ENCODE peak calls at places on chromosomes 11 and 22, in eight cellular contexts. T is endothelial cell of umbilical vein, L is Peyer's patch, S is left ventricle myocardium inferior, H is K562, A is PC-3, G is mammary epithelial cell, J is dorsolateral prefrontal cortex. D is an unnamed sample.

GRCh38 chr11:44505591-44506054 is 59.8 kb upstream of the CD82 start:
- DNase-seq in T (no peak), L (no peak), S (no peak), H (peak), A (peak), G (peak), J (no peak), D (no peak)

GRCh38 chr22:23113067-23113846 is 28.5 kb downstream of the RSPH14 start:
- DNase-seq in T (no peak), L (no peak), S (peak), H (peak), A (no peak), G (no peak), J (peak), D (no peak)

GRCh38 chr11:78066471-78066870 is 2.8 kb downstream of the THRSP start:
- DNase-seq in T (no peak), L (no peak), S (no peak), H (no peak), A (no peak), G (no peak), J (no peak), D (no peak)

GRCh38 chr11:134475951-134476350 is 63.9 kb upstream of the B3GAT1 start:
- DNase-seq in T (no peak), L (peak), S (no peak), H (no peak), A (no peak), G (no peak), J (no peak), D (no peak)

GRCh38 chr22:25488244-25489020 is 76.0 kb upstream of the GRK3 start:
- DNase-seq in T (peak), L (no peak), S (peak), H (no peak), A (peak), G (peak), J (no peak), D (peak)

GRCh38 chr11:116457336-116458007 is 315.3 kb downstream of the BUD13 start:
- DNase-seq in T (no peak), L (no peak), S (no peak), H (no peak), A (no peak), G (no peak), J (no peak), D (no peak)

GRCh38 chr11:79437274-79437980 is 3.4 kb downstream of the TENM4 start:
- DNase-seq in T (peak), L (peak), S (peak), H (no peak), A (no peak), G (peak), J (peak), D (peak)

GRCh38 chr11:66885469-66886316 is 28.8 kb downstream of the LRFN4 start:
- DNase-seq in T (no peak), L (no peak), S (no peak), H (peak), A (no peak), G (no peak), J (no peak), D (no peak)

GRCh38 chr11:103609117-103610066 is 427.0 kb upstream of the DDI1 start:
- DNase-seq in T (peak), L (no peak), S (no peak), H (no peak), A (peak), G (peak), J (no peak), D (peak)

GRCh38 chr22:26887916-26888315 is 230.5 kb downstream of the MIAT start:
- DNase-seq in T (no peak), L (no peak), S (no peak), H (no peak), A (no peak), G (no peak), J (no peak), D (no peak)

GRCh38 chr22:49241174-49241851 is 586.4 kb downstream of the BRD1 start:
- DNase-seq in T (no peak), L (no peak), S (no peak), H (no peak), A (no peak), G (no peak), J (no peak), D (no peak)

GRCh38 chr11:104534268-104534667 is 364.0 kb downstream of the CASP12 start:
- DNase-seq in T (peak), L (no peak), S (no peak), H (no peak), A (peak), G (peak), J (no peak), D (peak)

GRCh38 chr11:3085052-3085451 is 27.8 kb upstream of the CARS1 start:
- DNase-seq in T (no peak), L (no peak), S (no peak), H (no peak), A (peak), G (no peak), J (no peak), D (no peak)

GRCh38 chr11:77440678-77441077 is 33.2 kb downstream of the PAK1 start:
- DNase-seq in T (no peak), L (no peak), S (no peak), H (no peak), A (no peak), G (no peak), J (no peak), D (no peak)

GRCh38 chr11:93444671-93445073 is 98.5 kb downstream of the SMCO4 start:
- DNase-seq in T (no peak), L (no peak), S (no peak), H (peak), A (peak), G (peak), J (no peak), D (no peak)

GRCh38 chr11:19345848-19346681 is 105.3 kb upstream of the E2F8 start:
- DNase-seq in T (peak), L (no peak), S (peak), H (peak), A (no peak), G (no peak), J (peak), D (no peak)

GRCh38 chr11:61072316-61073109 is 29.8 kb upstream of the CD5 start:
- DNase-seq in T (no peak), L (no peak), S (no peak), H (no peak), A (no peak), G (no peak), J (no peak), D (no peak)

GRCh38 chr22:31162015-31162765 is 2.2 kb downstream of the RNF185 start:
- DNase-seq in T (peak), L (no peak), S (no peak), H (no peak), A (no peak), G (no peak), J (no peak), D (no peak)

GRCh38 chr11:1929621-1930447 is 10.3 kb downstream of the TNNT3 start:
- DNase-seq in T (no peak), L (peak), S (no peak), H (no peak), A (no peak), G (no peak), J (no peak), D (no peak)

GRCh38 chr22:45099961-45100360 is 63.8 kb upstream of the NUP50 start:
- DNase-seq in T (no peak), L (no peak), S (no peak), H (no peak), A (no peak), G (no peak), J (no peak), D (no peak)

GRCh38 chr11:86087281-86087680 is 18.4 kb upstream of the PICALM start:
- DNase-seq in T (no peak), L (no peak), S (no peak), H (no peak), A (no peak), G (no peak), J (no peak), D (no peak)

GRCh38 chr22:19598054-19598855 is 74.0 kb upstream of the CLDN5 start:
- DNase-seq in T (no peak), L (no peak), S (no peak), H (peak), A (peak), G (peak), J (no peak), D (peak)

GRCh38 chr22:17772249-17772962 is 1.9 kb downstream of the BID start:
- DNase-seq in T (no peak), L (peak), S (no peak), H (no peak), A (peak), G (no peak), J (no peak), D (no peak)

GRCh38 chr11:60937144-60937527 is 12.9 kb downstream of the TMEM132A start:
- DNase-seq in T (peak), L (peak), S (no peak), H (no peak), A (no peak), G (no peak), J (no peak), D (no peak)

GRCh38 chr22:25933158-25933788 is 191.3 kb downstream of the MYO18B start:
- DNase-seq in T (no peak), L (no peak), S (no peak), H (peak), A (no peak), G (no peak), J (no peak), D (no peak)

GRCh38 chr11:69136471-69136870 is 19.3 kb upstream of the SMIM38 start:
- DNase-seq in T (no peak), L (peak), S (no peak), H (no peak), A (no peak), G (no peak), J (peak), D (no peak)

GRCh38 chr11:33461319-33461718 is 204.1 kb downstream of the HIPK3 start:
- DNase-seq in T (no peak), L (no peak), S (no peak), H (no peak), A (no peak), G (no peak), J (no peak), D (no peak)

GRCh38 chr22:27783436-27784098 is 18.0 kb downstream of the MN1 start:
- DNase-seq in T (no peak), L (no peak), S (no peak), H (no peak), A (no peak), G (no peak), J (no peak), D (no peak)

GRCh38 chr11:67675058-67675747 is 780 bp upstream of the ALDH3B2 start:
- DNase-seq in T (no peak), L (no peak), S (no peak), H (no peak), A (no peak), G (no peak), J (no peak), D (no peak)

GRCh38 chr11:111419641-111420327 is 40.7 kb upstream of the POU2AF1 start:
- DNase-seq in T (no peak), L (no peak), S (no peak), H (no peak), A (no peak), G (no peak), J (peak), D (no peak)

GRCh38 chr11:10397226-10397987 is 57.7 kb upstream of the AMPD3 start:
- DNase-seq in T (no peak), L (no peak), S (no peak), H (no peak), A (no peak), G (no peak), J (no peak), D (no peak)

GRCh38 chr11:81644239-81644840 is 1089.3 kb downstream of the FAM181B start:
- DNase-seq in T (peak), L (no peak), S (no peak), H (peak), A (peak), G (peak), J (no peak), D (peak)

GRCh38 chr11:4916581-4916980 is 2.6 kb downstream of the OR51G2 start:
- DNase-seq in T (no peak), L (no peak), S (no peak), H (no peak), A (no peak), G (no peak), J (no peak), D (no peak)

GRCh38 chr11:93704237-93704636 is 37.1 kb downstream of the TAF1D start:
- DNase-seq in T (no peak), L (no peak), S (no peak), H (no peak), A (peak), G (no peak), J (no peak), D (no peak)

GRCh38 chr11:96124155-96124554 is 200.2 kb upstream of the MTMR2 start:
- DNase-seq in T (no peak), L (no peak), S (no peak), H (no peak), A (no peak), G (peak), J (no peak), D (no peak)

GRCh38 chr11:71218789-71219499 is 33.4 kb downstream of the SHANK2 start:
- DNase-seq in T (no peak), L (no peak), S (no peak), H (no peak), A (no peak), G (no peak), J (no peak), D (no peak)

GRCh38 chr22:47836957-47837356 is 1074.5 kb downstream of the TBC1D22A start:
- DNase-seq in T (no peak), L (no peak), S (no peak), H (no peak), A (peak), G (no peak), J (no peak), D (peak)

GRCh38 chr11:75277991-75278790 is 37.6 kb downstream of the TPBGL start:
- DNase-seq in T (no peak), L (no peak), S (peak), H (no peak), A (no peak), G (no peak), J (no peak), D (no peak)

GRCh38 chr11:57336111-57336666 is 497 bp upstream of the SSRP1 start:
- DNase-seq in T (no peak), L (no peak), S (no peak), H (no peak), A (no peak), G (no peak), J (no peak), D (no peak)

GRCh38 chr11:57335023-57335342 is 709 bp downstream of the SSRP1 start:
- DNase-seq in T (no peak), L (no peak), S (no peak), H (no peak), A (no peak), G (no peak), J (no peak), D (no peak)

GRCh38 chr11:57332694-57333440 is 2.8 kb downstream of the SSRP1 start:
- DNase-seq in T (no peak), L (no peak), S (no peak), H (no peak), A (no peak), G (no peak), J (no peak), D (no peak)

GRCh38 chr11:57338152-57338551 is at the start of gene P2RX3:
- DNase-seq in T (no peak), L (peak), S (peak), H (no peak), A (no peak), G (no peak), J (no peak), D (no peak)

GRCh38 chr11:57335343-57336110 is at the start of gene SSRP1:
- DNase-seq in T (peak), L (peak), S (peak), H (peak), A (peak), G (peak), J (peak), D (peak)
- TF ChIP-seq CTCF in T (no peak), L (no peak), S (no peak), H (peak), A (peak), G (no peak), J (peak), D (no peak)

GRCh38 chr11:5992150-5992549 is 5.4 kb upstream of the OR52L1 start:
- DNase-seq in T (no peak), L (no peak), S (no peak), H (no peak), A (no peak), G (no peak), J (no peak), D (no peak)
- H3K27ac ChIP-seq in T (no peak), L (no peak), S (no peak), H (no peak), A (no peak), G (no peak), J (no peak), D (no peak)

DNA sequence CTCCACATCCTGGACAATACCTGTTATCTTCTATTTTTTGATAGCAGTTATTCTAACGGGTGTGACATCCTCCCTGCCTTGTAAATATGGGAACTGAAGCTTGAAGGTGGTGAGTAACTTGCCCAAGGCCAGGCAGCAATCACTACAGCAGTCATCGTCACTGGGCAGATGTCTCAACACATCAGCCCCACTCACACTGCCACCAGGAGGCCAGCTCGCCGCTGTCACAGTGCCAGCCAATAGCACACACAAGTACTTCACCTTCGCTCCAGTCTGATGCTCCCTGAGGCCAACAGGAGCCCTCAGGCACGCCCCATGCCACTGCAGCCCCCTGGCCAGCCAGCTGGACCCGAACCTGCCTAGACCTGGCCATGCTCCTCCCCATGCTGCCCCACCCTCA is 4.9 kb upstream of the TTLL1 start:
- DNase-seq in T (no peak), L (peak), S (peak), H (no peak), A (peak), G (peak), J (no peak), D (no peak)
- TF ChIP-seq CTCF in T (no peak), L (no peak), S (peak), H (no peak), A (peak), G (no peak), J (no peak), D (no peak)

GRCh38 chr11:114089748-114090147 is 30.2 kb downstream of the ZBTB16 start:
- DNase-seq in T (peak), L (no peak), S (no peak), H (no peak), A (no peak), G (no peak), J (no peak), D (no peak)
- H3K27ac ChIP-seq in T (no peak), L (no peak), S (peak), H (no peak), A (no peak), G (no peak), J (peak), D (peak)